ENCODE peak calls at places on chromosomes 1 and 21, in six cellular contexts. One of them, this sample, is unnamed.
A peak's percentile ranks its signal among the peaks of the same experiment; 100 is the strongest.

GRCh38 chr1:156477526-156478249 is 22.9 kb downstream of the MEF2D start:
- DNase-seq in HepG2: no peak
- DNase-seq in SK-N-SH: no peak
- DNase-seq in K562: no peak
- DNase-seq in H1: no peak
- DNase-seq in GM12878: no peak
- DNase-seq in this sample: no peak

GRCh38 chr1:6454856-6455751 is 10.9 kb downstream of the TNFRSF25 start:
- DNase-seq in HepG2: no peak
- DNase-seq in SK-N-SH: peak; percentile 74
- DNase-seq in K562: no peak
- DNase-seq in GM12878: no peak
- DNase-seq in H1: no peak
- DNase-seq in this sample: no peak

GRCh38 chr1:229883504-229884200 is 183.4 kb upstream of the GALNT2 start:
- DNase-seq in K562: no peak
- DNase-seq in GM12878: no peak
- DNase-seq in H1: no peak
- DNase-seq in SK-N-SH: no peak
- DNase-seq in HepG2: no peak
- DNase-seq in this sample: no peak

GRCh38 chr1:98210563-98210962 is 289.7 kb upstream of the DPYD start:
- DNase-seq in HepG2: no peak
- DNase-seq in GM12878: no peak
- DNase-seq in SK-N-SH: no peak
- DNase-seq in K562: no peak
- DNase-seq in H1: no peak
- DNase-seq in this sample: no peak

GRCh38 chr1:13899856-13900255 is 199.9 kb downstream of the PRDM2 start:
- DNase-seq in H1: no peak
- DNase-seq in K562: no peak
- DNase-seq in GM12878: no peak
- DNase-seq in SK-N-SH: no peak
- DNase-seq in HepG2: no peak
- DNase-seq in this sample: no peak

GRCh38 chr1:219329606-219330005 is 155.9 kb downstream of the LYPLAL1 start:
- DNase-seq in H1: no peak
- DNase-seq in GM12878: no peak
- DNase-seq in K562: no peak
- DNase-seq in SK-N-SH: no peak
- DNase-seq in HepG2: no peak
- DNase-seq in this sample: no peak

GRCh38 chr21:35922618-35923017 is 137.7 kb downstream of the SETD4 start:
- DNase-seq in H1: no peak
- DNase-seq in SK-N-SH: no peak
- DNase-seq in K562: no peak
- DNase-seq in GM12878: no peak
- DNase-seq in HepG2: no peak
- DNase-seq in this sample: no peak

GRCh38 chr21:43754948-43755781 is 20.9 kb downstream of the CSTB start:
- DNase-seq in K562: no peak
- DNase-seq in GM12878: no peak
- DNase-seq in HepG2: no peak
- DNase-seq in H1: no peak
- DNase-seq in SK-N-SH: peak; percentile 55
- DNase-seq in this sample: no peak

GRCh38 chr1:154206212-154206611 is at the start of gene CFAP141:
- DNase-seq in SK-N-SH: no peak
- DNase-seq in GM12878: no peak
- DNase-seq in K562: no peak
- DNase-seq in HepG2: no peak
- DNase-seq in H1: no peak
- DNase-seq in this sample: no peak

GRCh38 chr1:18929686-18930085 is 26.8 kb downstream of the IFFO2 start:
- DNase-seq in GM12878: no peak
- DNase-seq in HepG2: no peak
- DNase-seq in H1: no peak
- DNase-seq in SK-N-SH: no peak
- DNase-seq in K562: no peak
- DNase-seq in this sample: no peak

GRCh38 chr1:240284656-240285427 is 193.2 kb downstream of the FMN2 start:
- DNase-seq in H1: no peak
- DNase-seq in GM12878: no peak
- DNase-seq in HepG2: no peak
- DNase-seq in SK-N-SH: no peak
- DNase-seq in K562: no peak
- DNase-seq in this sample: no peak

GRCh38 chr1:63874278-63874880 is 100.6 kb downstream of the ROR1 start:
- DNase-seq in H1: no peak
- DNase-seq in HepG2: no peak
- DNase-seq in K562: no peak
- DNase-seq in SK-N-SH: no peak
- DNase-seq in GM12878: no peak
- DNase-seq in this sample: no peak

GRCh38 chr1:212669102-212669501 is 30.5 kb downstream of the BATF3 start:
- DNase-seq in H1: no peak
- DNase-seq in SK-N-SH: peak; percentile 65
- DNase-seq in GM12878: no peak
- DNase-seq in K562: no peak
- DNase-seq in HepG2: peak; percentile 43
- DNase-seq in this sample: peak; percentile 55

GRCh38 chr21:45557611-45558043 is 15.4 kb upstream of the SLC19A1 start:
- DNase-seq in SK-N-SH: no peak
- DNase-seq in GM12878: no peak
- DNase-seq in HepG2: no peak
- DNase-seq in H1: no peak
- DNase-seq in K562: no peak
- DNase-seq in this sample: no peak

GRCh38 chr1:12095822-12096263 is 32.7 kb downstream of the TNFRSF8 start:
- DNase-seq in HepG2: no peak
- DNase-seq in H1: no peak
- DNase-seq in SK-N-SH: no peak
- DNase-seq in K562: peak; percentile 78
- DNase-seq in GM12878: no peak
- DNase-seq in this sample: no peak

GRCh38 chr1:53303651-53304515 is 24.0 kb downstream of the LRP8 start:
- DNase-seq in HepG2: no peak
- DNase-seq in K562: no peak
- DNase-seq in GM12878: no peak
- DNase-seq in H1: no peak
- DNase-seq in SK-N-SH: no peak
- DNase-seq in this sample: no peak

GRCh38 chr21:46071082-46071481 is 26.8 kb upstream of the COL6A2 start:
- DNase-seq in K562: no peak
- DNase-seq in H1: no peak
- DNase-seq in GM12878: no peak
- DNase-seq in HepG2: no peak
- DNase-seq in SK-N-SH: no peak
- DNase-seq in this sample: no peak

GRCh38 chr21:42672699-42673458 is 19.5 kb downstream of the PDE9A start:
- DNase-seq in HepG2: no peak
- DNase-seq in GM12878: no peak
- DNase-seq in H1: no peak
- DNase-seq in SK-N-SH: no peak
- DNase-seq in K562: no peak
- DNase-seq in this sample: no peak

GRCh38 chr1:111909010-111909409 is 80.5 kb downstream of the KCND3 start:
- DNase-seq in HepG2: no peak
- DNase-seq in K562: no peak
- DNase-seq in H1: no peak
- DNase-seq in GM12878: no peak
- DNase-seq in SK-N-SH: no peak
- DNase-seq in this sample: no peak

GRCh38 chr1:76330993-76331603 is 256.6 kb downstream of the ST6GALNAC3 start:
- DNase-seq in H1: peak; percentile 38
- DNase-seq in GM12878: no peak
- DNase-seq in SK-N-SH: peak; percentile 16
- DNase-seq in K562: peak; percentile 50
- DNase-seq in HepG2: peak; percentile 18
- DNase-seq in this sample: peak; percentile 18

GRCh38 chr21:16597768-16598167 is 868.0 kb downstream of the USP25 start:
- DNase-seq in SK-N-SH: no peak
- DNase-seq in GM12878: no peak
- DNase-seq in HepG2: no peak
- DNase-seq in H1: no peak
- DNase-seq in K562: no peak
- DNase-seq in this sample: no peak

GRCh38 chr21:31753949-31754348 is 22.0 kb upstream of the SCAF4 start:
- DNase-seq in HepG2: no peak
- DNase-seq in GM12878: no peak
- DNase-seq in K562: no peak
- DNase-seq in SK-N-SH: no peak
- DNase-seq in H1: peak; percentile 23
- DNase-seq in this sample: no peak

GRCh38 chr1:2019571-2020309 is 595 bp downstream of the GABRD start:
- DNase-seq in HepG2: no peak
- DNase-seq in H1: no peak
- DNase-seq in GM12878: no peak
- DNase-seq in K562: peak; percentile 69
- DNase-seq in SK-N-SH: no peak
- DNase-seq in this sample: no peak

GRCh38 chr1:171817511-171818265 is 23.6 kb upstream of the DNM3 start:
- DNase-seq in K562: no peak
- DNase-seq in SK-N-SH: peak; percentile 13
- DNase-seq in H1: no peak
- DNase-seq in HepG2: peak; percentile 30
- DNase-seq in GM12878: no peak
- DNase-seq in this sample: no peak

GRCh38 chr1:76006234-76006633 is 68.3 kb upstream of the ST6GALNAC3 start:
- DNase-seq in SK-N-SH: no peak
- DNase-seq in H1: no peak
- DNase-seq in GM12878: no peak
- DNase-seq in HepG2: no peak
- DNase-seq in K562: no peak
- DNase-seq in this sample: no peak

GRCh38 chr21:28212056-28212455 is 780.6 kb downstream of the LTN1 start:
- DNase-seq in HepG2: no peak
- DNase-seq in K562: no peak
- DNase-seq in GM12878: no peak
- DNase-seq in H1: no peak
- DNase-seq in SK-N-SH: no peak
- DNase-seq in this sample: no peak

GRCh38 chr1:18936814-18937481 is 19.5 kb downstream of the IFFO2 start:
- DNase-seq in HepG2: peak; percentile 89
- DNase-seq in SK-N-SH: no peak
- DNase-seq in K562: no peak
- DNase-seq in H1: no peak
- DNase-seq in GM12878: no peak
- DNase-seq in this sample: no peak

GRCh38 chr1:43524804-43525203 is 5.9 kb upstream of the PTPRF start:
- DNase-seq in K562: peak; percentile 65
- DNase-seq in H1: no peak
- DNase-seq in HepG2: no peak
- DNase-seq in SK-N-SH: no peak
- DNase-seq in GM12878: no peak
- DNase-seq in this sample: no peak

GRCh38 chr1:67227196-67227595 is 60.9 kb downstream of the IL23R start:
- DNase-seq in GM12878: no peak
- DNase-seq in H1: no peak
- DNase-seq in SK-N-SH: no peak
- DNase-seq in HepG2: no peak
- DNase-seq in K562: no peak
- DNase-seq in this sample: no peak

GRCh38 chr1:67230539-67230938 is 64.3 kb downstream of the IL23R start:
- DNase-seq in GM12878: no peak
- DNase-seq in HepG2: no peak
- DNase-seq in SK-N-SH: no peak
- DNase-seq in H1: no peak
- DNase-seq in K562: no peak
- DNase-seq in this sample: no peak

GRCh38 chr1:67226688-67227087 is 60.4 kb downstream of the IL23R start:
- DNase-seq in GM12878: no peak
- DNase-seq in K562: no peak
- DNase-seq in HepG2: no peak
- DNase-seq in SK-N-SH: no peak
- DNase-seq in H1: no peak
- DNase-seq in this sample: no peak

DNA sequence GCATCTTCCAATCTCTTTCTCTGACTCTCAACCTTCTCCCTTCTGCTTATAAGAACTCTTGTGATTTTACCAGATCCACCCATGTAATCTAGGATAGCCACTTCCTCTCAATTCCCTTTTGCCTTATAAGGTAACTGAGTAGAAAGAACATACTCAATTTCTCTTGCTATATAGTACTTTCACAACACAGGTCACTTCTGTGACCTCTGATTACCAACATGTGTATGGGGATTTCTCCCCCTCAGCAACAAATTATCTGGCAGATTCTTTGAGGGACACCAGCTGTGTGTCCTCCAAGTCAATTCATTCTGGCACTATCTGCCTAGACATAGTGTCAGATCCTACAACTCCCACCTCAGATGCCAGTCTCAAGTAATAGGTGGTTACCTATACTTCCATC is 62.5 kb downstream of the IL23R start:
- DNase-seq in HepG2: no peak
- DNase-seq in GM12878: no peak
- DNase-seq in SK-N-SH: no peak
- DNase-seq in H1: no peak
- DNase-seq in K562: no peak
- DNase-seq in this sample: no peak
- TF ChIP-seq CTCF in HepG2: no peak
- TF ChIP-seq CTCF in GM12878: no peak
- TF ChIP-seq CTCF in SK-N-SH: no peak
- TF ChIP-seq CTCF in H1: no peak
- TF ChIP-seq CTCF in K562: no peak
- TF ChIP-seq CTCF in this sample: no peak

GRCh38 chr1:30847358-30847972 is 61.1 kb downstream of the SDC3 start:
- DNase-seq in HepG2: peak; percentile 90
- DNase-seq in GM12878: no peak
- DNase-seq in H1: no peak
- DNase-seq in SK-N-SH: no peak
- DNase-seq in K562: peak; percentile 37
- DNase-seq in this sample: no peak
- TF ChIP-seq GABPA in HepG2: peak; percentile 64
- TF ChIP-seq GABPA in GM12878: no peak
- TF ChIP-seq GABPA in H1: no peak
- TF ChIP-seq GABPA in SK-N-SH: no peak
- TF ChIP-seq GABPA in K562: peak; percentile 77
- TF ChIP-seq GABPA in this sample: no peak

GRCh38 chr1:17441265-17441992 is 2.0 kb upstream of the RCC2 start:
- DNase-seq in HepG2: no peak
- DNase-seq in K562: no peak
- DNase-seq in H1: no peak
- DNase-seq in SK-N-SH: no peak
- DNase-seq in GM12878: no peak
- DNase-seq in this sample: peak; percentile 54
- TF ChIP-seq CTCF in HepG2: no peak
- TF ChIP-seq CTCF in K562: peak; percentile 13
- TF ChIP-seq CTCF in H1: no peak
- TF ChIP-seq CTCF in SK-N-SH: no peak
- TF ChIP-seq CTCF in GM12878: no peak
- TF ChIP-seq CTCF in this sample: no peak

DNA sequence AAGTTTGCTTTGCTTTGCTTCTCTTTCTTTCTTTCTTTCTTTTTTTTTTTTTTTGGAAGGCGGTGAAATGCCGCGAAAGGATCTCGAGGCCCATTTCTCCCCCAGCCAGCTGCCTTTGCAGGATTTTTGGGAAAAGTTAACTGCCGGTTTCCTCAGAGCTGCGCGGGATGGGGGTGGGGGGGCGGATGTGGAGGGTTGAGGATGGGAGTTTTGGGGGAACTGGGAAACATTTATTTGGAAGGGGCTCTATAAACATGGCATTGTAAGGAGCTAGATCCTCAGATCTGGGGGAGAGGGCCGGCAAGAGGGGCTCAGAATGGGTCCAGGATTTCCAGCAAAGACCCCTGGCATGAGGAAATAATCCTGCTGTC is 1.1 kb downstream of the ZNF362 start:
- DNase-seq in SK-N-SH: no peak
- DNase-seq in HepG2: no peak
- DNase-seq in GM12878: no peak
- DNase-seq in K562: no peak
- DNase-seq in H1: no peak
- DNase-seq in this sample: no peak
- TF ChIP-seq GABPA in SK-N-SH: no peak
- TF ChIP-seq GABPA in HepG2: no peak
- TF ChIP-seq GABPA in GM12878: no peak
- TF ChIP-seq GABPA in K562: no peak
- TF ChIP-seq GABPA in H1: no peak
- TF ChIP-seq GABPA in this sample: no peak